ENCODE peak calls at places on chromosomes 12 and 14, in six cellular contexts. Y is keratinocyte, I is cardiac muscle cell, E is heart left ventricle, W is PC-9, K is GM23248. O is an unnamed sample.
A peak's percentile ranks its signal among the peaks of the same experiment; 100 is the strongest.

GRCh38 chr12:42790761-42791151 is 201.2 kb upstream of the PRICKLE1 start:
- DNase-seq in K (peak; percentile 53), E (no peak), Y (no peak), I (peak; percentile 89), W (peak; percentile 48), O (no peak)

GRCh38 chr14:74618078-74618952 is 6.3 kb upstream of the LTBP2 start:
- DNase-seq in I (no peak), E (no peak), K (peak; percentile 85), W (peak; percentile 67), Y (peak; percentile 94), O (peak; percentile 66)

GRCh38 chr14:75961662-75962061 is 20.1 kb downstream of the TGFB3 start:
- DNase-seq in W (no peak), Y (no peak), E (no peak), K (no peak), I (no peak), O (no peak)

GRCh38 chr14:67622675-67623074 is 3.0 kb downstream of the ARG2 start:
- DNase-seq in W (no peak), K (peak; percentile 91), I (peak; percentile 86), E (no peak), Y (peak; percentile 30), O (no peak)

GRCh38 chr14:41642402-41643195 is 35.9 kb downstream of the LRFN5 start:
- DNase-seq in Y (no peak), W (no peak), I (no peak), K (no peak), E (no peak), O (no peak)

GRCh38 chr14:55416866-55417265 is 5.2 kb upstream of the ATG14 start:
- DNase-seq in I (peak; percentile 53), E (no peak), Y (no peak), K (peak; percentile 41), W (peak; percentile 9), O (no peak)

GRCh38 chr12:92462049-92462448 is 240.7 kb upstream of the PLEKHG7 start:
- DNase-seq in E (no peak), Y (no peak), W (no peak), K (no peak), I (no peak), O (no peak)

GRCh38 chr14:49173765-49174373 is 412.3 kb downstream of the RPS29 start:
- DNase-seq in W (peak; percentile 53), I (peak; percentile 74), E (no peak), K (peak; percentile 76), Y (peak; percentile 17), O (no peak)

GRCh38 chr12:111926631-111927030 is 84.6 kb downstream of the MAPKAPK5 start:
- DNase-seq in I (no peak), K (no peak), Y (no peak), E (no peak), W (no peak), O (no peak)

GRCh38 chr14:98138666-98139065 is 1133.3 kb downstream of the BCL11B start:
- DNase-seq in I (peak; percentile 55), W (no peak), Y (no peak), K (peak; percentile 47), E (no peak), O (no peak)

GRCh38 chr12:61758661-61759060 is 501.5 kb upstream of the USP15 start:
- DNase-seq in W (no peak), Y (no peak), K (peak; percentile 32), I (no peak), E (no peak), O (no peak)

GRCh38 chr12:5417500-5417899 is 14.4 kb upstream of the NTF3 start:
- DNase-seq in K (peak; percentile 55), I (no peak), E (no peak), W (no peak), Y (no peak), O (no peak)

GRCh38 chr12:100234591-100235304 is 32.1 kb downstream of the DEPDC4 start:
- DNase-seq in I (peak; percentile 46), K (peak; percentile 76), E (no peak), Y (no peak), W (no peak), O (no peak)

GRCh38 chr14:101355284-101355683 is 206.0 kb upstream of the DIO3 start:
- DNase-seq in E (no peak), K (no peak), W (no peak), I (no peak), Y (no peak), O (peak; percentile 21)

GRCh38 chr12:47813491-47814196 is 6.1 kb downstream of the HDAC7 start:
- DNase-seq in W (no peak), K (no peak), E (no peak), I (peak; percentile 33), Y (no peak), O (no peak)

GRCh38 chr12:104197264-104197663 is 18.3 kb upstream of the TXNRD1 start:
- DNase-seq in E (no peak), K (peak; percentile 72), Y (no peak), I (no peak), W (no peak), O (no peak)

GRCh38 chr12:109860961-109861360 is 19.4 kb downstream of the GLTP start:
- DNase-seq in I (no peak), E (no peak), K (no peak), Y (no peak), W (no peak), O (no peak)

GRCh38 chr14:24665440-24665991 is 31.5 kb upstream of the GZMB start:
- DNase-seq in I (no peak), E (no peak), W (no peak), Y (peak; percentile 53), K (no peak), O (no peak)

GRCh38 chr14:58912287-58912686 is 274.5 kb downstream of the DACT1 start:
- DNase-seq in I (no peak), E (no peak), K (no peak), Y (peak; percentile 17), W (no peak), O (no peak)

GRCh38 chr12:13450231-13451080 is 253.9 kb downstream of the EMP1 start:
- DNase-seq in K (no peak), I (no peak), E (no peak), W (no peak), Y (no peak), O (no peak)
- H3K27me3 ChIP-seq in K (no peaks in the 10 kb centered on the region), I (no peaks in the 10 kb centered on the region), E (peaks cover 8% of the 10 kb centered on the region), W (no peaks in the 10 kb centered on the region), Y (no peaks in the 10 kb centered on the region), O (no peaks in the 10 kb centered on the region)

GRCh38 chr14:104635717-104636116 is 31.1 kb upstream of the TMEM179 start:
- DNase-seq in K (no peak), E (no peak), Y (no peak), I (no peak), W (no peak), O (no peak)

GRCh38 chr14:104634886-104635570 is 30.5 kb upstream of the TMEM179 start:
- DNase-seq in W (no peak), E (no peak), K (no peak), Y (no peak), I (no peak), O (no peak)

GRCh38 chr14:104637546-104638003 is 33.0 kb upstream of the TMEM179 start:
- DNase-seq in I (no peak), W (no peak), E (no peak), Y (no peak), K (no peak), O (no peak)

GRCh38 chr14:104634031-104634760 is 29.6 kb upstream of the TMEM179 start:
- DNase-seq in E (no peak), W (no peak), K (no peak), Y (no peak), I (no peak), O (no peak)

GRCh38 chr14:104636131-104636530 is 31.6 kb upstream of the TMEM179 start:
- DNase-seq in I (no peak), Y (no peak), E (no peak), W (no peak), K (no peak), O (no peak)
- H3K27me3 ChIP-seq in I (no peaks in the 10 kb centered on the region), Y (peaks cover 24% of the 10 kb centered on the region), E (peaks cover 42% of the 10 kb centered on the region), W (peaks cover 85% of the 10 kb centered on the region), K (peaks cover 40% of the 10 kb centered on the region), O (no peaks in the 10 kb centered on the region)

GRCh38 chr12:114701104-114701414 is 17.1 kb upstream of the TBX3 start:
- DNase-seq in E (no peak), K (peak; percentile 16), I (no peak), W (no peak), Y (no peak), O (no peak)
- H3K27me3 ChIP-seq in E (peaks cover 72% of the 10 kb centered on the region), K (peaks cover 7% of the 10 kb centered on the region), I (peaks cover 71% of the 10 kb centered on the region), W (peaks cover 87% of the 10 kb centered on the region), Y (peaks cover 47% of the 10 kb centered on the region), O (peaks cover 2% of the 10 kb centered on the region)

GRCh38 chr12:72432037-72432604 is 160.0 kb downstream of the TRHDE start:
- DNase-seq in K (no peak), E (peak; percentile 7), Y (no peak), I (no peak), W (no peak), O (no peak)
- H3K27me3 ChIP-seq in K (no peaks in the 10 kb centered on the region), E (no peaks in the 10 kb centered on the region), Y (no peaks in the 10 kb centered on the region), I (no peaks in the 10 kb centered on the region), W (no peaks in the 10 kb centered on the region), O (no peaks in the 10 kb centered on the region)

DNA sequence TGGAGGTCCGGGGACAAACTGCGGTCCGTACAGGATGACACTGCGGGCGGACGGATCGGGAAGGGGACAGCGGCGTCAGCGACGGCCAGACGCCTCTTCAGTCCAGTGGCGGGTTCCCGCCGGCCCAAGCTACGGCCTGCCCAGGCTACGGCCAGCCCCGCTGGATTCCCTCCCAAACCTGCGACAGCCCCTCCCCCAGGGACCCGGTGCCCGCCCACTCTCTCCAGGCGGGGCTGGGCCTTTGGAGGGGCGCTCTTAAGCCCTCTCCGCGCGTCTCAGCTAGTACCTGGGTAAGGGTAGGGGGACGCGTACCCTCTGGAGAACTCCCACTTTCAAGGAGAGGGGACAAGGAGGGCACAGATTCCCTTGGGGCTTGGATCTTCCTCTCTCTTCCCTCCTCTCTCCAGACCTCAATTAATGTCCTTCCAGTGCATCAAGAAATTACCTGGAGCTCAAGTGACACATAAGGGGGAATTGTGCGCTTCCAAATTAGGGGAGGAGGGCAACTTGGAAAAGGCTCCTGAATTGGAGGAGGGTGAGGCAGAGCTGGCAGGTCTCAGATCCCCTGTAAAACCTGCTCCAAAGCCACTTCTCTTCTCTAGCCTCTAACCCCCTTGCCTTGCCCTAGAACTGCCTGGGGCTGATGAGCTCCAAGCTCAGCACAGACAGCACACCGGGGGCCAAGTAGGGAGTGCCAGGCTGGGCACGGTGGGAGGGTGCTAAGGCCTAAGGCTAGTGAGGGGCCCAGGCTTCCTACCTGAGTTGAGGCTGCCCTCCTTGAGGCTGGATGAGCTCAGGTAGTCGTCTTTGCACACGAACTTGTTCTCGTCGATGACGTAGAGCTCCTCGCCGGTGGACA is 3.1 kb downstream of the LHX5 start:
- DNase-seq in Y (peak; percentile 4), I (peak; percentile 10), K (no peak), W (peak; percentile 18), E (no peak), O (no peak)
- H3K27me3 ChIP-seq in Y (peaks cover 100% of the 10 kb centered on the region), I (peaks cover 100% of the 10 kb centered on the region), K (peaks cover 100% of the 10 kb centered on the region), W (peaks cover 84% of the 10 kb centered on the region), E (peaks cover 100% of the 10 kb centered on the region), O (no peaks in the 10 kb centered on the region)

DNA sequence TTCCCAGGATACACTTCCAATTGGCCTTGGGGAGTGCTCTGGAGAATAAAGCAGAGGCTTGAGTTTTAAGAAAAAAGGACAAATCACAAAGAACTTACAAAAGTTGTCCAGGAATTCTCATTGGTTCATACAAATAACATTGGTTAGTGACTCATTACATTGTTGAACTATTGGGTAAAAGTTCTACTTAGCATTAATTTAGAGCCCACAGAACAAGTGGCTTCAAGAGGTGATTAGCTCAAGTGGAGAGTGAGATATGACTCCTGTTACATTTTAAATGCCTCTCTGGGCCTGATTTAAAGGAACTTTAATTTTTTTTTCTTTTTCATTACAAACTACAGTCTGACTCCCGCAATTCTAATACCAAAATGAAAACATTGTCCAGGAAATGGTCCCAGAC is 72.9 kb downstream of the ASCL4 start:
- DNase-seq in W (no peak), E (no peak), Y (no peak), I (no peak), K (peak; percentile 15), O (no peak)
- H3K27me3 ChIP-seq in W (peaks cover 68% of the 10 kb centered on the region), E (peaks cover 53% of the 10 kb centered on the region), Y (peaks cover 50% of the 10 kb centered on the region), I (peaks cover 82% of the 10 kb centered on the region), K (peaks cover 33% of the 10 kb centered on the region), O (no peaks in the 10 kb centered on the region)